ENCODE peak calls at places on chromosomes 7 and 10, in five cellular contexts. T is GM20000; N is hypothalamus; R is iris pigment epithelial cell; Q is central memory CD4-positive, alpha-beta T cell. G is an unnamed sample.

GRCh38 chr7:150972094-150972493 is 6.0 kb downstream of the KCNH2 start:
- DNase-seq in R (no peak), T (no peak), Q (no peak), N (peak), G (no peak)

GRCh38 chr7:143394777-143395176 is 13.6 kb downstream of the ZYX start:
- DNase-seq in N (no peak), T (no peak), Q (no peak), R (no peak), G (no peak)

GRCh38 chr7:91832493-91833045 is 47.9 kb downstream of the MTERF1 start:
- DNase-seq in N (no peak), T (no peak), R (peak), Q (no peak), G (no peak)

GRCh38 chr10:18400911-18401260 is 250.5 kb downstream of the NSUN6 start:
- DNase-seq in N (peak), Q (no peak), T (no peak), R (no peak), G (no peak)

GRCh38 chr7:4772306-4772705 is 3.1 kb upstream of the AP5Z1 start:
- DNase-seq in Q (no peak), N (no peak), T (no peak), R (no peak), G (no peak)

GRCh38 chr10:88156341-88156740 is 292.9 kb downstream of the PTEN start:
- DNase-seq in Q (no peak), T (no peak), R (peak), N (no peak), G (no peak)

GRCh38 chr10:994836-995558 is 6.8 kb downstream of the GTPBP4 start:
- DNase-seq in Q (no peak), N (no peak), T (no peak), R (no peak), G (no peak)

GRCh38 chr10:76139431-76139830 is 708.0 kb downstream of the LRMDA start:
- DNase-seq in N (no peak), R (no peak), T (no peak), Q (no peak), G (no peak)

GRCh38 chr10:72254891-72255568 is 18.7 kb upstream of the DDIT4 start:
- DNase-seq in N (peak), T (peak), R (peak), Q (no peak), G (no peak)

GRCh38 chr10:4475796-4476195 is 350.2 kb upstream of the AKR1E2 start:
- DNase-seq in Q (no peak), N (no peak), T (no peak), R (no peak), G (no peak)

GRCh38 chr7:111920329-111920728 is 285.9 kb downstream of the DOCK4 start:
- DNase-seq in Q (no peak), T (no peak), R (no peak), N (no peak), G (no peak)

GRCh38 chr10:717458-717857 is 28.0 kb upstream of the DIP2C start:
- DNase-seq in R (no peak), N (no peak), T (no peak), Q (no peak), G (no peak)

GRCh38 chr10:12419279-12419847 is 70.0 kb downstream of the CAMK1D start:
- DNase-seq in N (no peak), T (no peak), Q (peak), R (peak), G (no peak)

GRCh38 chr7:88147949-88148348 is 71.9 kb downstream of the SRI start:
- DNase-seq in R (no peak), T (no peak), N (no peak), Q (no peak), G (no peak)

GRCh38 chr7:84134169-84134568 is 60.4 kb downstream of the SEMA3A start:
- DNase-seq in Q (no peak), N (no peak), R (no peak), T (no peak), G (no peak)

GRCh38 chr7:134589491-134589941 is 40.6 kb downstream of the AKR1B15 start:
- DNase-seq in T (no peak), R (no peak), N (no peak), Q (no peak), G (no peak)

GRCh38 chr10:1454428-1454827 is 282.9 kb downstream of the ADARB2 start:
- DNase-seq in Q (no peak), T (peak), R (no peak), N (no peak), G (peak)

GRCh38 chr10:60963441-60964256 is 19.7 kb upstream of the RHOBTB1 start:
- DNase-seq in T (no peak), R (peak), N (no peak), Q (no peak), G (no peak)

GRCh38 chr7:108351715-108352114 is 104.5 kb downstream of the NRCAM start:
- DNase-seq in T (no peak), R (peak), Q (no peak), N (no peak), G (no peak)

GRCh38 chr10:4780782-4781181 is 45.2 kb upstream of the AKR1E2 start:
- DNase-seq in Q (no peak), N (no peak), R (peak), T (no peak), G (no peak)

GRCh38 chr10:85641479-85641967 is 725.1 kb downstream of the GRID1 start:
- DNase-seq in N (no peak), Q (no peak), T (no peak), R (peak), G (no peak)

GRCh38 chr7:140039071-140039470 is 23.7 kb downstream of the PARP12 start:
- DNase-seq in T (no peak), R (no peak), N (no peak), Q (no peak), G (no peak)

GRCh38 chr10:33706191-33706590 is 371.7 kb upstream of the NRP1 start:
- DNase-seq in R (peak), N (no peak), Q (no peak), T (no peak), G (no peak)

GRCh38 chr7:41972776-41973175 is 264.2 kb downstream of the GLI3 start:
- DNase-seq in R (no peak), T (no peak), Q (no peak), N (no peak), G (no peak)

GRCh38 chr10:36455481-36456119 is 669.8 kb upstream of the ANKRD30A start:
- DNase-seq in Q (no peak), R (peak), N (no peak), T (no peak), G (no peak)

GRCh38 chr10:107548301-107548700 is 383.8 kb upstream of the SORCS1 start:
- DNase-seq in N (no peak), T (no peak), R (no peak), Q (no peak), G (no peak)

GRCh38 chr7:31553636-31554035 is 39.7 kb downstream of the ITPRID1 start:
- DNase-seq in R (no peak), Q (no peak), T (no peak), N (no peak), G (no peak)

GRCh38 chr10:116170815-116171250 is 102.2 kb downstream of the GFRA1 start:
- DNase-seq in N (no peak), Q (no peak), T (no peak), R (peak), G (no peak)

GRCh38 chr7:140696024-140696678 is 357 bp upstream of the NDUFB2 start:
- DNase-seq in N (no peak), T (peak), R (peak), Q (no peak), G (peak)

GRCh38 chr7:80767655-80768054 is 129.2 kb downstream of the CD36 start:
- DNase-seq in T (no peak), N (no peak), Q (no peak), R (no peak), G (no peak)

GRCh38 chr7:46651070-46651469 is 730.0 kb upstream of the IGFBP3 start:
- DNase-seq in T (no peak), R (no peak), Q (no peak), N (no peak), G (no peak)

GRCh38 chr10:116744163-116744788 is 1.9 kb upstream of the HSPA12A start:
- DNase-seq in Q (no peak), N (no peak), T (no peak), R (no peak), G (no peak)

GRCh38 chr10:36118289-36118688 is 476.2 kb upstream of the FZD8 start:
- DNase-seq in R (no peak), N (no peak), T (no peak), Q (no peak), G (no peak)

GRCh38 chr10:116138897-116139296 is 134.1 kb downstream of the GFRA1 start:
- DNase-seq in Q (no peak), R (no peak), T (no peak), N (no peak), G (no peak)

GRCh38 chr10:70935125-70935625 is 46.8 kb upstream of the PCBD1 start:
- DNase-seq in N (no peak), T (no peak), R (no peak), Q (no peak), G (no peak)

GRCh38 chr7:25402528-25402927 is 174.2 kb upstream of the NPVF start:
- DNase-seq in N (no peak), Q (no peak), T (no peak), R (no peak), G (no peak)

GRCh38 chr10:96632974-96633373 is 46.2 kb upstream of the TM9SF3 start:
- DNase-seq in Q (no peak), N (no peak), T (no peak), R (no peak), G (no peak)

GRCh38 chr10:27542812-27543211 is 38.7 kb downstream of the RAB18 start:
- DNase-seq in Q (no peak), R (peak), T (no peak), N (no peak), G (no peak)

GRCh38 chr10:44395902-44396670 is 11.2 kb upstream of the CXCL12 start:
- DNase-seq in Q (no peak), N (no peak), T (no peak), R (no peak), G (no peak)